ENCODE peak calls at places on chromosome 9, in nine cellular contexts. One of them, this sample, is unnamed.

GRCh38 chr9:99303177-99303576 is 81.1 kb downstream of the SEC61B start:
- DNase-seq in tibial artery: no peak
- DNase-seq in HAP-1: no peak
- DNase-seq in naive thymus-derived CD8-positive, alpha-beta T cell: no peak
- DNase-seq in NCI-H748 treated with DMSO at 0.1 percent for 48 hours: no peak
- DNase-seq in Right ventricle myocardium superior: no peak
- DNase-seq in ureter: no peak
- DNase-seq in substantia nigra: no peak
- DNase-seq in IMR-90: no peak
- DNase-seq in this sample: no peak

GRCh38 chr9:134004881-134005280 is 12.8 kb upstream of the VAV2 start:
- DNase-seq in tibial artery: no peak
- DNase-seq in substantia nigra: no peak
- DNase-seq in NCI-H748 treated with DMSO at 0.1 percent for 48 hours: no peak
- DNase-seq in IMR-90: no peak
- DNase-seq in ureter: no peak
- DNase-seq in HAP-1: no peak
- DNase-seq in Right ventricle myocardium superior: no peak
- DNase-seq in naive thymus-derived CD8-positive, alpha-beta T cell: no peak
- DNase-seq in this sample: no peak

GRCh38 chr9:90727498-90727897 is 74.1 kb upstream of the SYK start:
- DNase-seq in IMR-90: no peak
- DNase-seq in naive thymus-derived CD8-positive, alpha-beta T cell: no peak
- DNase-seq in Right ventricle myocardium superior: no peak
- DNase-seq in substantia nigra: no peak
- DNase-seq in ureter: no peak
- DNase-seq in HAP-1: no peak
- DNase-seq in tibial artery: no peak
- DNase-seq in NCI-H748 treated with DMSO at 0.1 percent for 48 hours: no peak
- DNase-seq in this sample: no peak

GRCh38 chr9:116160676-116161571 is 7.3 kb downstream of the PAPPA start:
- DNase-seq in NCI-H748 treated with DMSO at 0.1 percent for 48 hours: no peak
- DNase-seq in ureter: no peak
- DNase-seq in Right ventricle myocardium superior: no peak
- DNase-seq in naive thymus-derived CD8-positive, alpha-beta T cell: no peak
- DNase-seq in HAP-1: no peak
- DNase-seq in IMR-90: no peak
- DNase-seq in substantia nigra: no peak
- DNase-seq in tibial artery: no peak
- DNase-seq in this sample: no peak

GRCh38 chr9:75053869-75054268 is 25.8 kb upstream of the CARNMT1 start:
- DNase-seq in tibial artery: no peak
- DNase-seq in NCI-H748 treated with DMSO at 0.1 percent for 48 hours: no peak
- DNase-seq in ureter: no peak
- DNase-seq in Right ventricle myocardium superior: no peak
- DNase-seq in HAP-1: no peak
- DNase-seq in substantia nigra: no peak
- DNase-seq in naive thymus-derived CD8-positive, alpha-beta T cell: no peak
- DNase-seq in IMR-90: no peak
- DNase-seq in this sample: no peak

GRCh38 chr9:74285075-74285474 is 212.1 kb upstream of the RORB start:
- DNase-seq in HAP-1: no peak
- DNase-seq in substantia nigra: no peak
- DNase-seq in naive thymus-derived CD8-positive, alpha-beta T cell: no peak
- DNase-seq in ureter: no peak
- DNase-seq in IMR-90: no peak
- DNase-seq in Right ventricle myocardium superior: no peak
- DNase-seq in NCI-H748 treated with DMSO at 0.1 percent for 48 hours: no peak
- DNase-seq in tibial artery: no peak
- DNase-seq in this sample: no peak

GRCh38 chr9:134757206-134757975 is 115.8 kb downstream of the COL5A1 start:
- DNase-seq in naive thymus-derived CD8-positive, alpha-beta T cell: no peak
- DNase-seq in tibial artery: no peak
- DNase-seq in substantia nigra: no peak
- DNase-seq in ureter: no peak
- DNase-seq in IMR-90: no peak
- DNase-seq in Right ventricle myocardium superior: no peak
- DNase-seq in HAP-1: no peak
- DNase-seq in NCI-H748 treated with DMSO at 0.1 percent for 48 hours: no peak
- DNase-seq in this sample: no peak

GRCh38 chr9:132214027-132214622 is 52.3 kb downstream of the NTNG2 start:
- DNase-seq in ureter: peak
- DNase-seq in IMR-90: peak
- DNase-seq in tibial artery: peak
- DNase-seq in HAP-1: no peak
- DNase-seq in NCI-H748 treated with DMSO at 0.1 percent for 48 hours: no peak
- DNase-seq in Right ventricle myocardium superior: peak
- DNase-seq in substantia nigra: peak
- DNase-seq in naive thymus-derived CD8-positive, alpha-beta T cell: no peak
- DNase-seq in this sample: no peak

GRCh38 chr9:120869726-120870125 is 7.3 kb downstream of the PHF19 start:
- DNase-seq in IMR-90: no peak
- DNase-seq in tibial artery: no peak
- DNase-seq in ureter: no peak
- DNase-seq in NCI-H748 treated with DMSO at 0.1 percent for 48 hours: no peak
- DNase-seq in substantia nigra: no peak
- DNase-seq in HAP-1: no peak
- DNase-seq in Right ventricle myocardium superior: no peak
- DNase-seq in naive thymus-derived CD8-positive, alpha-beta T cell: no peak
- DNase-seq in this sample: no peak

GRCh38 chr9:96241391-96241809 is 60.6 kb downstream of the HSD17B3 start:
- DNase-seq in NCI-H748 treated with DMSO at 0.1 percent for 48 hours: no peak
- DNase-seq in tibial artery: no peak
- DNase-seq in ureter: no peak
- DNase-seq in substantia nigra: no peak
- DNase-seq in naive thymus-derived CD8-positive, alpha-beta T cell: peak
- DNase-seq in Right ventricle myocardium superior: no peak
- DNase-seq in HAP-1: no peak
- DNase-seq in IMR-90: no peak
- DNase-seq in this sample: no peak

GRCh38 chr9:112012026-112012902 is 115.7 kb downstream of the UGCG start:
- DNase-seq in Right ventricle myocardium superior: peak
- DNase-seq in IMR-90: peak
- DNase-seq in ureter: peak
- DNase-seq in HAP-1: no peak
- DNase-seq in NCI-H748 treated with DMSO at 0.1 percent for 48 hours: no peak
- DNase-seq in substantia nigra: no peak
- DNase-seq in tibial artery: peak
- DNase-seq in naive thymus-derived CD8-positive, alpha-beta T cell: no peak
- DNase-seq in this sample: no peak

GRCh38 chr9:37036237-37037136 is 2.4 kb upstream of the PAX5 start:
- DNase-seq in HAP-1: no peak
- DNase-seq in ureter: no peak
- DNase-seq in Right ventricle myocardium superior: peak
- DNase-seq in tibial artery: no peak
- DNase-seq in IMR-90: peak
- DNase-seq in substantia nigra: no peak
- DNase-seq in naive thymus-derived CD8-positive, alpha-beta T cell: peak
- DNase-seq in NCI-H748 treated with DMSO at 0.1 percent for 48 hours: peak
- DNase-seq in this sample: no peak

GRCh38 chr9:86721843-86722705 is 225.2 kb downstream of the GAS1 start:
- DNase-seq in HAP-1: no peak
- DNase-seq in NCI-H748 treated with DMSO at 0.1 percent for 48 hours: no peak
- DNase-seq in tibial artery: peak
- DNase-seq in IMR-90: peak
- DNase-seq in naive thymus-derived CD8-positive, alpha-beta T cell: no peak
- DNase-seq in substantia nigra: no peak
- DNase-seq in Right ventricle myocardium superior: no peak
- DNase-seq in ureter: no peak
- DNase-seq in this sample: no peak

GRCh38 chr9:38309324-38310195 is 82.9 kb upstream of the ALDH1B1 start:
- DNase-seq in naive thymus-derived CD8-positive, alpha-beta T cell: no peak
- DNase-seq in substantia nigra: no peak
- DNase-seq in NCI-H748 treated with DMSO at 0.1 percent for 48 hours: no peak
- DNase-seq in Right ventricle myocardium superior: no peak
- DNase-seq in ureter: no peak
- DNase-seq in HAP-1: peak
- DNase-seq in tibial artery: no peak
- DNase-seq in IMR-90: peak
- DNase-seq in this sample: no peak

GRCh38 chr9:123251741-123252140 is 16.6 kb downstream of the STRBP start:
- DNase-seq in substantia nigra: no peak
- DNase-seq in NCI-H748 treated with DMSO at 0.1 percent for 48 hours: no peak
- DNase-seq in Right ventricle myocardium superior: no peak
- DNase-seq in HAP-1: no peak
- DNase-seq in IMR-90: no peak
- DNase-seq in ureter: no peak
- DNase-seq in tibial artery: no peak
- DNase-seq in naive thymus-derived CD8-positive, alpha-beta T cell: no peak
- DNase-seq in this sample: no peak

GRCh38 chr9:127873886-127874285 is 3.6 kb downstream of the AK1 start:
- DNase-seq in HAP-1: no peak
- DNase-seq in tibial artery: peak
- DNase-seq in Right ventricle myocardium superior: peak
- DNase-seq in naive thymus-derived CD8-positive, alpha-beta T cell: no peak
- DNase-seq in NCI-H748 treated with DMSO at 0.1 percent for 48 hours: no peak
- DNase-seq in IMR-90: no peak
- DNase-seq in ureter: peak
- DNase-seq in substantia nigra: peak
- DNase-seq in this sample: no peak

GRCh38 chr9:116421006-116421538 is 266.0 kb upstream of the TRIM32 start:
- DNase-seq in naive thymus-derived CD8-positive, alpha-beta T cell: no peak
- DNase-seq in HAP-1: no peak
- DNase-seq in Right ventricle myocardium superior: no peak
- DNase-seq in substantia nigra: no peak
- DNase-seq in tibial artery: no peak
- DNase-seq in ureter: no peak
- DNase-seq in NCI-H748 treated with DMSO at 0.1 percent for 48 hours: no peak
- DNase-seq in IMR-90: peak
- DNase-seq in this sample: no peak

GRCh38 chr9:31210982-31211570 is 1173.4 kb upstream of the ACO1 start:
- DNase-seq in Right ventricle myocardium superior: peak
- DNase-seq in tibial artery: no peak
- DNase-seq in HAP-1: no peak
- DNase-seq in substantia nigra: no peak
- DNase-seq in ureter: no peak
- DNase-seq in NCI-H748 treated with DMSO at 0.1 percent for 48 hours: no peak
- DNase-seq in IMR-90: no peak
- DNase-seq in naive thymus-derived CD8-positive, alpha-beta T cell: peak
- DNase-seq in this sample: no peak

This sample was measured in neuronal stem cell.